ENCODE peak calls at places on chromosomes 1 and 21, in ten cellular contexts. K is SW480; E is immature natural killer cell; Y is HTR-8/SVneo; W is neuronal stem cell; X is NCI-H1092; V is HuH-7; H is NCI-H1436 treated with DMSO at 0.1 percent for 48 hours; L is stimulated activated CD4-positive, alpha-beta T cell treated with anti-CD3 and anti-CD28 coated beads, Interleukin-4, amount 100 ng/mL, for 4 hours; T is endothelial cell. I is an unnamed sample.

GRCh38 chr21:33127154-33127893 is 57.4 kb downstream of the OLIG1 start:
- DNase-seq in K (peak), E (peak), Y (peak), W (peak), X (peak), V (peak), H (no peak), L (peak), T (peak), I (peak)

GRCh38 chr1:161706483-161707347 is at the start of gene FCRLA:
- DNase-seq in K (peak), E (no peak), Y (no peak), W (no peak), X (no peak), V (no peak), H (no peak), L (no peak), T (no peak), I (peak)

GRCh38 chr1:219576931-219577330 is 36.0 kb downstream of the ZC3H11B start:
- DNase-seq in K (no peak), E (no peak), Y (no peak), W (no peak), X (peak), V (no peak), H (no peak), L (no peak), T (no peak), I (no peak)

GRCh38 chr1:229184066-229184465 is 86.8 kb upstream of the RAB4A start:
- DNase-seq in K (no peak), E (no peak), Y (no peak), W (no peak), X (no peak), V (no peak), H (no peak), L (no peak), T (no peak), I (no peak)

GRCh38 chr1:158969855-158970254 is 38.5 kb downstream of the PYHIN1 start:
- DNase-seq in K (no peak), E (no peak), Y (no peak), W (no peak), X (no peak), V (no peak), H (no peak), L (peak), T (no peak), I (no peak)

GRCh38 chr1:2784854-2785630 is 16.5 kb downstream of the TTC34 start:
- DNase-seq in K (no peak), E (no peak), Y (no peak), W (no peak), X (no peak), V (no peak), H (no peak), L (no peak), T (no peak), I (no peak)

GRCh38 chr1:33610864-33611455 is 138.5 kb downstream of the ZSCAN20 start:
- DNase-seq in K (no peak), E (no peak), Y (no peak), W (no peak), X (no peak), V (no peak), H (no peak), L (no peak), T (no peak), I (no peak)

GRCh38 chr1:116179886-116180474 is 68.8 kb downstream of the MAB21L3 start:
- DNase-seq in K (no peak), E (no peak), Y (no peak), W (no peak), X (no peak), V (no peak), H (no peak), L (no peak), T (no peak), I (no peak)

GRCh38 chr1:109497449-109498160 is 3.7 kb downstream of the CYB561D1 start:
- DNase-seq in K (no peak), E (no peak), Y (no peak), W (no peak), X (no peak), V (no peak), H (no peak), L (no peak), T (no peak), I (no peak)

GRCh38 chr1:170698711-170699275 is 34.9 kb downstream of the PRRX1 start:
- DNase-seq in K (no peak), E (no peak), Y (no peak), W (peak), X (no peak), V (no peak), H (no peak), L (no peak), T (no peak), I (no peak)

GRCh38 chr1:156436319-156437043 is 64.1 kb downstream of the MEF2D start:
- DNase-seq in K (no peak), E (no peak), Y (no peak), W (no peak), X (no peak), V (no peak), H (no peak), L (no peak), T (peak), I (no peak)

GRCh38 chr1:62325076-62325475 is 5.8 kb upstream of the KANK4 start:
- DNase-seq in K (no peak), E (no peak), Y (peak), W (no peak), X (no peak), V (no peak), H (no peak), L (no peak), T (no peak), I (no peak)

GRCh38 chr1:4563586-4563985 is 90.8 kb upstream of the AJAP1 start:
- DNase-seq in K (no peak), E (no peak), Y (no peak), W (no peak), X (no peak), V (no peak), H (no peak), L (no peak), T (no peak), I (no peak)

GRCh38 chr1:109637446-109637845 is 17.8 kb downstream of the AMPD2 start:
- DNase-seq in K (no peak), E (no peak), Y (no peak), W (no peak), X (no peak), V (no peak), H (no peak), L (no peak), T (no peak), I (no peak)

GRCh38 chr1:234975122-234975940 is 153.3 kb downstream of the TOMM20 start:
- DNase-seq in K (peak), E (no peak), Y (peak), W (no peak), X (peak), V (no peak), H (no peak), L (no peak), T (no peak), I (no peak)

GRCh38 chr1:171645553-171646336 is 6.7 kb downstream of the MYOC start:
- DNase-seq in K (no peak), E (no peak), Y (no peak), W (no peak), X (no peak), V (no peak), H (no peak), L (no peak), T (no peak), I (no peak)

GRCh38 chr1:94543003-94543402 is 1.4 kb upstream of the F3 start:
- DNase-seq in K (no peak), E (no peak), Y (no peak), W (no peak), X (no peak), V (no peak), H (no peak), L (no peak), T (no peak), I (peak)

GRCh38 chr1:110672001-110672752 is 2.6 kb downstream of the KCNA3 start:
- DNase-seq in K (no peak), E (peak), Y (no peak), W (peak), X (peak), V (no peak), H (no peak), L (peak), T (no peak), I (no peak)

GRCh38 chr1:215241451-215241850 is 158.9 kb downstream of the KCNK2 start:
- DNase-seq in K (no peak), E (no peak), Y (no peak), W (no peak), X (no peak), V (no peak), H (no peak), L (no peak), T (no peak), I (no peak)

GRCh38 chr1:116663821-116664220 is 3.7 kb downstream of the IGSF3 start:
- DNase-seq in K (no peak), E (no peak), Y (no peak), W (no peak), X (no peak), V (no peak), H (no peak), L (no peak), T (no peak), I (no peak)

GRCh38 chr1:172272087-172272486 is 148.4 kb upstream of the C1orf105 start:
- DNase-seq in K (no peak), E (no peak), Y (no peak), W (no peak), X (no peak), V (no peak), H (no peak), L (no peak), T (no peak), I (no peak)

GRCh38 chr1:34973326-34973725 is 11.8 kb downstream of the TMEM35B start:
- DNase-seq in K (no peak), E (no peak), Y (no peak), W (no peak), X (no peak), V (no peak), H (no peak), L (no peak), T (no peak), I (no peak)

GRCh38 chr1:163295949-163296348 is 25.8 kb upstream of the NUF2 start:
- DNase-seq in K (no peak), E (no peak), Y (no peak), W (no peak), X (no peak), V (no peak), H (no peak), L (no peak), T (no peak), I (no peak)

GRCh38 chr1:10795305-10796021 is 983 bp downstream of the CASZ1 start:
- DNase-seq in K (peak), E (no peak), Y (no peak), W (no peak), X (no peak), V (no peak), H (no peak), L (no peak), T (peak), I (no peak)

GRCh38 chr1:53541761-53542550 is 82.8 kb downstream of the DMRTB1 start:
- DNase-seq in K (peak), E (no peak), Y (peak), W (no peak), X (no peak), V (peak), H (no peak), L (no peak), T (peak), I (no peak)

GRCh38 chr1:15816674-15817073 is 9.2 kb upstream of the UQCRHL start:
- DNase-seq in K (no peak), E (no peak), Y (no peak), W (no peak), X (no peak), V (no peak), H (no peak), L (no peak), T (no peak), I (no peak)

GRCh38 chr21:23960769-23961168 is 1646.5 kb downstream of the MRPL39 start:
- DNase-seq in K (no peak), E (no peak), Y (no peak), W (no peak), X (no peak), V (no peak), H (no peak), L (no peak), T (no peak), I (no peak)

GRCh38 chr1:229984310-229984991 is 82.6 kb upstream of the GALNT2 start:
- DNase-seq in K (no peak), E (no peak), Y (no peak), W (no peak), X (no peak), V (no peak), H (no peak), L (no peak), T (no peak), I (no peak)

GRCh38 chr1:86018311-86018923 is 138.2 kb downstream of the COL24A1 start:
- DNase-seq in K (peak), E (no peak), Y (peak), W (peak), X (peak), V (peak), H (no peak), L (no peak), T (peak), I (peak)

GRCh38 chr1:229973297-229973612 is 93.8 kb upstream of the GALNT2 start:
- DNase-seq in K (no peak), E (no peak), Y (no peak), W (no peak), X (no peak), V (no peak), H (no peak), L (no peak), T (no peak), I (no peak)

GRCh38 chr1:82258887-82259286 is 458.2 kb downstream of the ADGRL2 start:
- DNase-seq in K (no peak), E (no peak), Y (no peak), W (no peak), X (no peak), V (no peak), H (no peak), L (no peak), T (no peak), I (no peak)

I was measured in Kasumi-1.